ENCODE peak calls at places on chromosomes 11 and 22, in four cellular contexts. One of them, this sample, is unnamed.

GRCh38 chr11:118437736-118438125 is 1.4 kb downstream of the KMT2A start:
- DNase-seq in heart right ventricle: peak; percentile 11
- DNase-seq in neuronal stem cell: peak; percentile 41
- DNase-seq in neural progenitor cell: peak; percentile 82
- DNase-seq in this sample: peak; percentile 29

GRCh38 chr11:62909107-62909894 is 11.9 kb downstream of the CHRM1 start:
- DNase-seq in heart right ventricle: peak; percentile 80
- DNase-seq in neuronal stem cell: peak; percentile 58
- DNase-seq in neural progenitor cell: peak; percentile 86
- DNase-seq in this sample: peak; percentile 75

GRCh38 chr11:90476442-90477007 is 253.7 kb upstream of the CHORDC1 start:
- DNase-seq in heart right ventricle: peak; percentile 16
- DNase-seq in neuronal stem cell: peak; percentile 23
- DNase-seq in neural progenitor cell: peak; percentile 58
- DNase-seq in this sample: no peak

GRCh38 chr22:32631507-32632245 is 157.1 kb downstream of the FBXO7 start:
- DNase-seq in heart right ventricle: no peak
- DNase-seq in neuronal stem cell: no peak
- DNase-seq in neural progenitor cell: no peak
- DNase-seq in this sample: no peak

GRCh38 chr11:61698173-61698965 is 18.2 kb downstream of the DAGLA start:
- DNase-seq in heart right ventricle: no peak
- DNase-seq in neuronal stem cell: no peak
- DNase-seq in neural progenitor cell: no peak
- DNase-seq in this sample: no peak

GRCh38 chr11:17775035-17775348 is 40.4 kb downstream of the KCNC1 start:
- DNase-seq in heart right ventricle: no peak
- DNase-seq in neuronal stem cell: no peak
- DNase-seq in neural progenitor cell: no peak
- DNase-seq in this sample: no peak

GRCh38 chr11:33211588-33211987 is 45.6 kb upstream of the HIPK3 start:
- DNase-seq in heart right ventricle: no peak
- DNase-seq in neuronal stem cell: no peak
- DNase-seq in neural progenitor cell: no peak
- DNase-seq in this sample: no peak

GRCh38 chr11:65386307-65387081 is at the start of gene FRMD8:
- DNase-seq in heart right ventricle: peak; percentile 93
- DNase-seq in neuronal stem cell: peak; percentile 77
- DNase-seq in neural progenitor cell: peak; percentile 90
- DNase-seq in this sample: peak; percentile 91

GRCh38 chr22:25741692-25742626 is at the start of gene MYO18B:
- DNase-seq in heart right ventricle: peak; percentile 84
- DNase-seq in neuronal stem cell: no peak
- DNase-seq in neural progenitor cell: no peak
- DNase-seq in this sample: no peak

GRCh38 chr22:21791635-21792625 is 56.3 kb upstream of the YPEL1 start:
- DNase-seq in heart right ventricle: no peak
- DNase-seq in neuronal stem cell: no peak
- DNase-seq in neural progenitor cell: no peak
- DNase-seq in this sample: no peak

GRCh38 chr22:35313311-35314121 is 13.8 kb downstream of the TOM1 start:
- DNase-seq in heart right ventricle: peak; percentile 60
- DNase-seq in neuronal stem cell: no peak
- DNase-seq in neural progenitor cell: no peak
- DNase-seq in this sample: no peak

GRCh38 chr11:33892906-33893594 is 1.2 kb upstream of the LMO2 start:
- DNase-seq in heart right ventricle: no peak
- DNase-seq in neuronal stem cell: no peak
- DNase-seq in neural progenitor cell: no peak
- DNase-seq in this sample: no peak

GRCh38 chr11:37747121-37747520 is 1149.1 kb upstream of the RAG2 start:
- DNase-seq in heart right ventricle: no peak
- DNase-seq in neuronal stem cell: no peak
- DNase-seq in neural progenitor cell: no peak
- DNase-seq in this sample: no peak

GRCh38 chr22:44707752-44708151 is 5.7 kb downstream of the PRR5 start:
- DNase-seq in heart right ventricle: no peak
- DNase-seq in neuronal stem cell: no peak
- DNase-seq in neural progenitor cell: no peak
- DNase-seq in this sample: no peak

GRCh38 chr11:67644472-67645418 is 5.2 kb upstream of the TBX10 start:
- DNase-seq in heart right ventricle: no peak
- DNase-seq in neuronal stem cell: no peak
- DNase-seq in neural progenitor cell: no peak
- DNase-seq in this sample: no peak

GRCh38 chr22:30685178-30685577 is 9.5 kb upstream of the OSBP2 start:
- DNase-seq in heart right ventricle: no peak
- DNase-seq in neuronal stem cell: no peak
- DNase-seq in neural progenitor cell: no peak
- DNase-seq in this sample: no peak

GRCh38 chr11:7670631-7671030 is 2.7 kb downstream of the CYB5R2 start:
- DNase-seq in heart right ventricle: no peak
- DNase-seq in neuronal stem cell: no peak
- DNase-seq in neural progenitor cell: no peak
- DNase-seq in this sample: no peak

GRCh38 chr11:72583177-72583553 is 91.1 kb downstream of the PDE2A start:
- DNase-seq in heart right ventricle: no peak
- DNase-seq in neuronal stem cell: no peak
- DNase-seq in neural progenitor cell: no peak
- DNase-seq in this sample: no peak

GRCh38 chr22:21961127-21961867 is 8.6 kb upstream of the PPM1F start:
- DNase-seq in heart right ventricle: no peak
- DNase-seq in neuronal stem cell: no peak
- DNase-seq in neural progenitor cell: no peak
- DNase-seq in this sample: no peak

GRCh38 chr11:18912883-18913282 is 26.3 kb downstream of the MRGPRX1 start:
- DNase-seq in heart right ventricle: no peak
- DNase-seq in neuronal stem cell: no peak
- DNase-seq in neural progenitor cell: no peak
- DNase-seq in this sample: no peak

GRCh38 chr11:119730789-119731386 is 1.9 kb upstream of the NECTIN1 start:
- DNase-seq in heart right ventricle: no peak
- DNase-seq in neuronal stem cell: no peak
- DNase-seq in neural progenitor cell: no peak
- DNase-seq in this sample: no peak

GRCh38 chr11:81869337-81870065 is 864.2 kb downstream of the FAM181B start:
- DNase-seq in heart right ventricle: no peak
- DNase-seq in neuronal stem cell: no peak
- DNase-seq in neural progenitor cell: no peak
- DNase-seq in this sample: no peak

GRCh38 chr11:61377461-61378160 is 14.8 kb upstream of the TMEM216 start:
- DNase-seq in heart right ventricle: no peak
- DNase-seq in neuronal stem cell: no peak
- DNase-seq in neural progenitor cell: no peak
- DNase-seq in this sample: no peak

GRCh38 chr22:35016909-35017308 is 49.0 kb upstream of the ISX start:
- DNase-seq in heart right ventricle: no peak
- DNase-seq in neuronal stem cell: no peak
- DNase-seq in neural progenitor cell: no peak
- DNase-seq in this sample: no peak

GRCh38 chr11:33195391-33196190 is 34.3 kb upstream of the CSTF3 start:
- DNase-seq in heart right ventricle: no peak
- DNase-seq in neuronal stem cell: no peak
- DNase-seq in neural progenitor cell: peak; percentile 30
- DNase-seq in this sample: no peak

GRCh38 chr11:118002541-118003019 is 16.4 kb downstream of the IL10RA start:
- DNase-seq in heart right ventricle: peak; percentile 86
- DNase-seq in neuronal stem cell: peak; percentile 31
- DNase-seq in neural progenitor cell: peak; percentile 86
- DNase-seq in this sample: peak; percentile 41

GRCh38 chr11:13223112-13223511 is 54.5 kb upstream of the BMAL1 start:
- DNase-seq in heart right ventricle: no peak
- DNase-seq in neuronal stem cell: no peak
- DNase-seq in neural progenitor cell: no peak
- DNase-seq in this sample: no peak

GRCh38 chr11:79274636-79275315 is 166.1 kb downstream of the TENM4 start:
- DNase-seq in heart right ventricle: no peak
- DNase-seq in neuronal stem cell: no peak
- DNase-seq in neural progenitor cell: no peak
- DNase-seq in this sample: no peak

GRCh38 chr22:49655168-49655812 is 172.4 kb downstream of the BRD1 start:
- DNase-seq in heart right ventricle: no peak
- DNase-seq in neuronal stem cell: no peak
- DNase-seq in neural progenitor cell: no peak
- DNase-seq in this sample: no peak

GRCh38 chr22:27842236-27842993 is 40.9 kb upstream of the MN1 start:
- DNase-seq in heart right ventricle: no peak
- DNase-seq in neuronal stem cell: no peak
- DNase-seq in neural progenitor cell: no peak
- DNase-seq in this sample: no peak

GRCh38 chr11:123429851-123430735 is at the start of gene GRAMD1B:
- DNase-seq in heart right ventricle: peak; percentile 53
- DNase-seq in neuronal stem cell: peak; percentile 69
- DNase-seq in neural progenitor cell: peak; percentile 95
- DNase-seq in this sample: peak; percentile 34

GRCh38 chr22:27718186-27719032 is 83.1 kb downstream of the MN1 start:
- DNase-seq in heart right ventricle: peak; percentile 79
- DNase-seq in neuronal stem cell: no peak
- DNase-seq in neural progenitor cell: no peak
- DNase-seq in this sample: peak; percentile 42

GRCh38 chr11:12390687-12391110 is 13.3 kb downstream of the PARVA start:
- DNase-seq in heart right ventricle: no peak
- DNase-seq in neuronal stem cell: no peak
- DNase-seq in neural progenitor cell: no peak
- DNase-seq in this sample: no peak

GRCh38 chr11:87295237-87295636 is 257.5 kb downstream of the TMEM135 start:
- DNase-seq in heart right ventricle: no peak
- DNase-seq in neuronal stem cell: no peak
- DNase-seq in neural progenitor cell: no peak
- DNase-seq in this sample: no peak

GRCh38 chr22:11613898-11614755 is 3913.9 kb upstream of the OR11H1 start:
- DNase-seq in heart right ventricle: no peak
- DNase-seq in neuronal stem cell: no peak
- DNase-seq in neural progenitor cell: no peak
- DNase-seq in this sample: no peak

DNA sequence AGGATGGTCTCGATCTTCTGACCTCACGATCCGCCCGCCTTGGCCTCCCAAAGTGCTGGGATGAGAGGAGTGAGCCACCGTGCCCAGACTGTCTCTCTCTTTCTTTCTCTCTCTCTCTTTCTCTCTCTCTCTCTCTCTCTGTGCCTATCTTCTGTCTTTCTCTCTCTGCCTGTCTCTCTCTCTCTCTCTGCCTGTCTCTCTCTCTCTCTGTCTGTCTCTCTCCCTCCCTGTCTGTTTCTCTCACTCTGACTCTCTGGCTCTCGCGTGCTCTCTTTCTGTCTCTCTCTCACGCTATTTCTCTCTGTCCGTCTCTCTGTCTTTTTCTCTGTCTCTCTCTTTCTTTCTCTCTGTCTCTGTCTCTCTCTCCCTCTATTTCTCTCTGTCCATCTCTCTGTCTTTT is 3911.2 kb upstream of the OR11H1 start:
- DNase-seq in heart right ventricle: no peak
- DNase-seq in neuronal stem cell: peak; percentile 18
- DNase-seq in neural progenitor cell: no peak
- DNase-seq in this sample: no peak
- H3K9me3 ChIP-seq in heart right ventricle: peaks cover 8% of the 10 kb centered on the region
- H3K9me3 ChIP-seq in neuronal stem cell: no peaks in the 10 kb centered on the region
- H3K9me3 ChIP-seq in neural progenitor cell: peaks cover 76% of the 10 kb centered on the region
- H3K9me3 ChIP-seq in this sample: peaks cover 26% of the 10 kb centered on the region

GRCh38 chr11:64248578-64248977 is 1.8 kb upstream of the PPP1R14B start:
- DNase-seq in heart right ventricle: no peak
- DNase-seq in neuronal stem cell: no peak
- DNase-seq in neural progenitor cell: peak; percentile 54
- DNase-seq in this sample: no peak

GRCh38 chr11:64250406-64250874 is 890 bp upstream of the PLCB3 start:
- DNase-seq in heart right ventricle: no peak
- DNase-seq in neuronal stem cell: no peak
- DNase-seq in neural progenitor cell: peak; percentile 64
- DNase-seq in this sample: no peak

GRCh38 chr11:64247729-64248531 is 1.2 kb upstream of the PPP1R14B start:
- DNase-seq in heart right ventricle: no peak
- DNase-seq in neuronal stem cell: no peak
- DNase-seq in neural progenitor cell: no peak
- DNase-seq in this sample: no peak

GRCh38 chr11:64249563-64250405 is 1.5 kb upstream of the PLCB3 start:
- DNase-seq in heart right ventricle: no peak
- DNase-seq in neuronal stem cell: no peak
- DNase-seq in neural progenitor cell: no peak
- DNase-seq in this sample: no peak

DNA sequence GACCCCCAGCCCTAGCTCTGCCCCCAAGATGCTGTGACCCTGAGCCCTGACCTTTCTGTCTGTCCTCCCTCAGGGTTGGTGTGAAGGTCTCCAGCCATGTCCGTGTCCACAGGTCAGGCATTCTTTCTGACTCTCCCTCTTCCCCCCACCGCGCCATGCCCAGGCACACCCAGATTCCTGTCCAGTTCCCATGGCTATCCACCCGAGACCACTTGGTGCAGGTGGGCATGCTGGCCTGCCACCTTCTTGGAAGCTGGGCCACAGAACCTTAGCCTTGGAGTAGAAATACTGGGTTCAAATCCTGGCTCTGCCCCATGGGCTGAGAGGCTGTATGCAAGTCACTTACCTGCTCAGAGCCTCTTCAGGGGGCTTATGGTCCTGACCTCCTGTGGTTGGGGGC is 2.3 kb upstream of the PLCB3 start:
- DNase-seq in heart right ventricle: no peak
- DNase-seq in neuronal stem cell: no peak
- DNase-seq in neural progenitor cell: no peak
- DNase-seq in this sample: no peak
- H3K4me3 ChIP-seq in heart right ventricle: no peak overlapping the region
- H3K4me3 ChIP-seq in neuronal stem cell: no peak overlapping the region
- H3K4me3 ChIP-seq in neural progenitor cell: no peak overlapping the region
- H3K4me3 ChIP-seq in this sample: no peak overlapping the region

DNA sequence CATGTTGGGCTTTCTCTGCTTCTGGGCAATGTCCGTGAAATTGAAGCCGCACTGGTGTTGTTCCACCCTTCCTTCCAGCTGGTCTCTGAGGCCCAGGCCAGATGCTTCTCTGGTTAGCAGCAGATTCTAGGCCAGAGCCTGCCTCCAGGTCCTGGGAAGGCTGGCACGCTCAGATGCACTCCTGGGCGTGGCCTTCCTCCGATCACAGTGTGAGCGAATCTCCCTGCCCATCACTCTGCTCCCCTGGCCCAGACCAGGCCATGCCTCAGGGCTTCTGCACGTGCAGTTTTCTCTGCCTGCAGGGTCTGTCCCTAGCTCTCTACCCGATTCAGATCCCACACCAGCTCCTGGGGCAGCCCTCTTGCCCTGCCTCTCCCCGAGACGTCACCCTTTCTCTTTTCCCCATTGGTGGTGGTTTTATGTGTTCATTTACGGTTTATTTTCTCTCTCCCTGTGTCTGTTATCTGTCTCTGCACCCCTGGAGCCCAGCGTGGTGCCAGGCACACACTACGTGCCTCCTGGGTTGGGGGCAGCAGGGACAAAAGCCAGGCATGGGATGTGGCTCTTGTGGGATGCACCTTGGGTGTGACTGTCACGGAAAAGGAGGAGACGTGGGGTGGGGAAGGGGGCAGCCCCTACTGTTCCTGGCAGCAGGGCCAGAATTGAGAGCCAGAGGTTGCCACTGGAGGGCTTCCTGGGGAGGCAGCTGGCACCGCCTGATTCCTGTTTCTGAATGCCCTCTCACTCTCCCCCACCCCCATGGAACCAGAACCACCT is 66.0 kb downstream of the KCNQ1 start:
- DNase-seq in heart right ventricle: no peak
- DNase-seq in neuronal stem cell: no peak
- DNase-seq in neural progenitor cell: no peak
- DNase-seq in this sample: peak; percentile 17
- H3K4me1 ChIP-seq in heart right ventricle: peaks cover 68% of the 10 kb centered on the region
- H3K4me1 ChIP-seq in neuronal stem cell: no peaks in the 10 kb centered on the region
- H3K4me1 ChIP-seq in neural progenitor cell: no peaks in the 10 kb centered on the region
- H3K4me1 ChIP-seq in this sample: no peaks in the 10 kb centered on the region

GRCh38 chr22:48264586-48264985 is 1502.1 kb downstream of the TBC1D22A start:
- DNase-seq in heart right ventricle: no peak
- DNase-seq in neuronal stem cell: no peak
- DNase-seq in neural progenitor cell: no peak
- DNase-seq in this sample: no peak
- H3K9me3 ChIP-seq in heart right ventricle: no peaks in the 10 kb centered on the region
- H3K9me3 ChIP-seq in neuronal stem cell: no peaks in the 10 kb centered on the region
- H3K9me3 ChIP-seq in neural progenitor cell: no peaks in the 10 kb centered on the region
- H3K9me3 ChIP-seq in this sample: no peaks in the 10 kb centered on the region

This sample was measured in lung.